ENCODE peak calls at places on chromosomes 12 and 14, in five cellular contexts. F is testis, Y is right lobe of liver, V is transverse colon, C is Peyer's patch. N is an unnamed sample.

GRCh38 chr12:50033317-50033679 is 8.0 kb upstream of the RACGAP1 start:
- DNase-seq in F (peak), Y (peak), V (no peak), C (peak), N (peak)

GRCh38 chr12:46266382-46266791 is 2.5 kb downstream of the SLC38A1 start:
- DNase-seq in F (no peak), Y (no peak), V (peak), C (peak), N (peak)

GRCh38 chr14:106694638-106695393 is 1168.4 kb downstream of the TMEM121 start:
- DNase-seq in F (peak), Y (no peak), V (peak), C (peak), N (no peak)

GRCh38 chr14:52711666-52712065 is 4.7 kb downstream of the PSMC6 start:
- DNase-seq in F (no peak), Y (no peak), V (no peak), C (no peak), N (no peak)

GRCh38 chr12:121783771-121784170 is 9.7 kb downstream of the RHOF start:
- DNase-seq in F (no peak), Y (no peak), V (peak), C (no peak), N (no peak)

GRCh38 chr12:64998327-64999156 is 122.6 kb downstream of the WIF1 start:
- DNase-seq in F (no peak), Y (no peak), V (no peak), C (no peak), N (no peak)

GRCh38 chr14:74950795-74951442 is 4.5 kb downstream of the PGF start:
- DNase-seq in F (no peak), Y (no peak), V (peak), C (no peak), N (no peak)

GRCh38 chr12:50101663-50102062 is 2.1 kb upstream of the GPD1 start:
- DNase-seq in F (no peak), Y (no peak), V (no peak), C (no peak), N (no peak)

GRCh38 chr12:26989873-26990272 is 24.3 kb downstream of the TM7SF3 start:
- DNase-seq in F (no peak), Y (no peak), V (no peak), C (no peak), N (no peak)

DNA sequence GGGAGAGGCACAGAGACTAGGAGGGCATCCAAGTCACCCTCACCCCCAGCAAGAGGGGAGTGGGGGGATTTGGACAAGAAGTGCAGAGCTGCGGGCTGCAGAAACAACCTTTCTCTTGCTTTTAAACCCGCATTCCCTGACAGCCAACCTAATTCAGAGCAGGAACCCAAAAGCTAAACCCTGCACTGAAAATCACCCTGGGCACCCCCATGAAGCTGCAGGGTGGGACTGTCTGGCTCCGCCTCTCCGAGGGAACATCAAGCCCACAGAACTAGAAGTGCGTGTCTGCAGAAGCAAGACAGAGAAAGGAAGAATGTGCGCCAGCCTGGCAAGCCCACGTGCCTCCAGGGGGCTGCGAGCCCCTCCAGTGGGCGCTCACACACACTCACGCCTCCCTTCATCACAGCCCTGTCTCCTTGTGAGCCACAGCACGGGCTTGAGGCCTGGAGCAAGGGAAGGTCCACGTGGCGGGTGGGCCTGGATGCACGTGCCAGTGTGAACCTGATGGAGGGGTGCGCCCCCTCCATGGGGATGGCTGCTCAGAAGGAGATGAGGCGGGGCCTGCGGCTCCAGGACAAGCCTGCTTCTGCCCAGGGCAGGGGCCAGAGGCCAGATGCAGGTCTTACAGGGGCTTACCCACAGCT is 27.8 kb upstream of the PNMA1 start:
- DNase-seq in F (no peak), Y (no peak), V (no peak), C (no peak), N (no peak)
- TF ChIP-seq CTCF in F (no peak), Y (no peak), V (no peak), C (no peak), N (no peak)

GRCh38 chr12:8947737-8948136 is 1.7 kb downstream of the M6PR start:
- DNase-seq in F (no peak), Y (no peak), V (no peak), C (no peak), N (no peak)
- H3K4me3 ChIP-seq in F (no peak), Y (no peak), V (no peak), C (no peak), N (no peak)

GRCh38 chr12:113190761-113191160 is 5.2 kb downstream of the RITA1 start:
- DNase-seq in F (peak), Y (no peak), V (no peak), C (no peak), N (no peak)

GRCh38 chr12:113186666-113187325 is 1.3 kb downstream of the RITA1 start:
- DNase-seq in F (no peak), Y (peak), V (peak), C (peak), N (no peak)

GRCh38 chr12:113187588-113187987 is 2.1 kb downstream of the RITA1 start:
- DNase-seq in F (no peak), Y (no peak), V (no peak), C (no peak), N (no peak)

GRCh38 chr12:113191236-113191635 is 5.7 kb downstream of the RITA1 start:
- DNase-seq in F (no peak), Y (no peak), V (no peak), C (no peak), N (no peak)

GRCh38 chr12:113189361-113189760 is 3.8 kb downstream of the RITA1 start:
- DNase-seq in F (no peak), Y (no peak), V (no peak), C (no peak), N (no peak)
- TF ChIP-seq POLR2A in F (no peak), Y (no peak), V (no peak), C (no peak), N (no peak)

GRCh38 chr12:83826112-83826511 is 1086.5 kb downstream of the SLC6A15 start:
- DNase-seq in F (peak), Y (peak), V (no peak), C (peak), N (no peak)

GRCh38 chr12:83827193-83827592 is 1085.4 kb downstream of the SLC6A15 start:
- DNase-seq in F (no peak), Y (no peak), V (no peak), C (no peak), N (no peak)

GRCh38 chr12:83827860-83828259 is 1084.7 kb downstream of the SLC6A15 start:
- DNase-seq in F (peak), Y (no peak), V (no peak), C (no peak), N (no peak)

GRCh38 chr12:83821967-83822366 is 1090.6 kb downstream of the SLC6A15 start:
- DNase-seq in F (no peak), Y (no peak), V (no peak), C (no peak), N (no peak)

GRCh38 chr12:83823386-83824045 is 1089.1 kb downstream of the SLC6A15 start:
- DNase-seq in F (peak), Y (peak), V (peak), C (no peak), N (no peak)
- TF ChIP-seq CTCF in F (no peak), Y (peak), V (peak), C (no peak), N (no peak)

GRCh38 chr12:71456316-71456715 is 16.7 kb downstream of the LGR5 start:
- DNase-seq in F (no peak), Y (no peak), V (no peak), C (no peak), N (no peak)
- H3K4me3 ChIP-seq in F (no peak), Y (no peak), V (no peak), C (no peak), N (no peak)

N was measured in lower leg skin.